ENCODE peak calls at places on chromosomes 1 and 21, in ten cellular contexts. One of them, this sample, is unnamed. For H3K9me3, the result is how much of the 10 kb centered on the place peaks cover.

GRCh38 chr1:54229281-54229891 is 29.4 kb downstream of the MRPL37 start:
- DNase-seq in cardiac muscle cell: no peak
- DNase-seq in adrenal gland: peak
- DNase-seq in tibial artery: no peak
- DNase-seq in naive thymus-derived CD4-positive, alpha-beta T cell: no peak
- DNase-seq in GM23248: peak
- DNase-seq in tibial nerve: no peak
- DNase-seq in left lung: no peak
- DNase-seq in body of pancreas: no peak
- DNase-seq in upper lobe of left lung: no peak
- DNase-seq in this sample: no peak

GRCh38 chr1:60547821-60548220 is 474.3 kb upstream of the C1orf87 start:
- DNase-seq in cardiac muscle cell: no peak
- DNase-seq in adrenal gland: no peak
- DNase-seq in tibial artery: no peak
- DNase-seq in naive thymus-derived CD4-positive, alpha-beta T cell: no peak
- DNase-seq in GM23248: no peak
- DNase-seq in tibial nerve: no peak
- DNase-seq in left lung: no peak
- DNase-seq in body of pancreas: no peak
- DNase-seq in upper lobe of left lung: no peak
- DNase-seq in this sample: no peak

GRCh38 chr1:65694933-65695332 is 97.8 kb upstream of the PDE4B start:
- DNase-seq in cardiac muscle cell: no peak
- DNase-seq in adrenal gland: no peak
- DNase-seq in tibial artery: no peak
- DNase-seq in naive thymus-derived CD4-positive, alpha-beta T cell: no peak
- DNase-seq in GM23248: no peak
- DNase-seq in tibial nerve: no peak
- DNase-seq in left lung: no peak
- DNase-seq in body of pancreas: no peak
- DNase-seq in upper lobe of left lung: no peak
- DNase-seq in this sample: no peak

GRCh38 chr1:64923294-64923718 is 43.0 kb downstream of the JAK1 start:
- DNase-seq in cardiac muscle cell: no peak
- DNase-seq in adrenal gland: no peak
- DNase-seq in tibial artery: no peak
- DNase-seq in naive thymus-derived CD4-positive, alpha-beta T cell: no peak
- DNase-seq in GM23248: peak
- DNase-seq in tibial nerve: no peak
- DNase-seq in left lung: no peak
- DNase-seq in body of pancreas: no peak
- DNase-seq in upper lobe of left lung: peak
- DNase-seq in this sample: no peak

GRCh38 chr1:86990826-86991225 is 76.4 kb downstream of the HS2ST1 start:
- DNase-seq in cardiac muscle cell: no peak
- DNase-seq in adrenal gland: no peak
- DNase-seq in tibial artery: no peak
- DNase-seq in naive thymus-derived CD4-positive, alpha-beta T cell: no peak
- DNase-seq in GM23248: no peak
- DNase-seq in tibial nerve: no peak
- DNase-seq in left lung: no peak
- DNase-seq in body of pancreas: no peak
- DNase-seq in upper lobe of left lung: no peak
- DNase-seq in this sample: no peak

GRCh38 chr21:42570841-42571387 is 57.3 kb downstream of the SLC37A1 start:
- DNase-seq in cardiac muscle cell: no peak
- DNase-seq in adrenal gland: no peak
- DNase-seq in tibial artery: peak
- DNase-seq in naive thymus-derived CD4-positive, alpha-beta T cell: no peak
- DNase-seq in GM23248: no peak
- DNase-seq in tibial nerve: no peak
- DNase-seq in left lung: peak
- DNase-seq in body of pancreas: peak
- DNase-seq in upper lobe of left lung: peak
- DNase-seq in this sample: peak

GRCh38 chr1:43814401-43814800 is 107.1 kb downstream of the ST3GAL3 start:
- DNase-seq in cardiac muscle cell: no peak
- DNase-seq in adrenal gland: no peak
- DNase-seq in tibial artery: no peak
- DNase-seq in naive thymus-derived CD4-positive, alpha-beta T cell: no peak
- DNase-seq in GM23248: no peak
- DNase-seq in tibial nerve: no peak
- DNase-seq in left lung: no peak
- DNase-seq in body of pancreas: no peak
- DNase-seq in upper lobe of left lung: no peak
- DNase-seq in this sample: no peak

GRCh38 chr1:155277896-155278688 is 829 bp downstream of the HCN3 start:
- DNase-seq in cardiac muscle cell: peak
- DNase-seq in adrenal gland: peak
- DNase-seq in tibial artery: peak
- DNase-seq in naive thymus-derived CD4-positive, alpha-beta T cell: peak
- DNase-seq in GM23248: peak
- DNase-seq in tibial nerve: no peak
- DNase-seq in left lung: no peak
- DNase-seq in body of pancreas: peak
- DNase-seq in upper lobe of left lung: peak
- DNase-seq in this sample: peak

GRCh38 chr1:161098161-161099068 is at the start of gene KLHDC9:
- DNase-seq in cardiac muscle cell: peak
- DNase-seq in adrenal gland: peak
- DNase-seq in tibial artery: peak
- DNase-seq in naive thymus-derived CD4-positive, alpha-beta T cell: peak
- DNase-seq in GM23248: peak
- DNase-seq in tibial nerve: peak
- DNase-seq in left lung: peak
- DNase-seq in body of pancreas: peak
- DNase-seq in upper lobe of left lung: peak
- DNase-seq in this sample: peak

GRCh38 chr1:23889074-23889473 is 21.0 kb upstream of the FUCA1 start:
- DNase-seq in cardiac muscle cell: no peak
- DNase-seq in adrenal gland: no peak
- DNase-seq in tibial artery: no peak
- DNase-seq in naive thymus-derived CD4-positive, alpha-beta T cell: no peak
- DNase-seq in GM23248: no peak
- DNase-seq in tibial nerve: no peak
- DNase-seq in left lung: no peak
- DNase-seq in body of pancreas: no peak
- DNase-seq in upper lobe of left lung: no peak
- DNase-seq in this sample: no peak

GRCh38 chr1:243508303-243508713 is 252.5 kb downstream of the SDCCAG8 start:
- DNase-seq in cardiac muscle cell: no peak
- DNase-seq in adrenal gland: no peak
- DNase-seq in tibial artery: no peak
- DNase-seq in naive thymus-derived CD4-positive, alpha-beta T cell: peak
- DNase-seq in GM23248: no peak
- DNase-seq in tibial nerve: no peak
- DNase-seq in left lung: no peak
- DNase-seq in body of pancreas: no peak
- DNase-seq in upper lobe of left lung: no peak
- DNase-seq in this sample: no peak

GRCh38 chr1:107141491-107142369 is 891 bp downstream of the NTNG1 start:
- DNase-seq in cardiac muscle cell: peak
- DNase-seq in adrenal gland: no peak
- DNase-seq in tibial artery: no peak
- DNase-seq in naive thymus-derived CD4-positive, alpha-beta T cell: no peak
- DNase-seq in GM23248: peak
- DNase-seq in tibial nerve: no peak
- DNase-seq in left lung: no peak
- DNase-seq in body of pancreas: peak
- DNase-seq in upper lobe of left lung: no peak
- DNase-seq in this sample: no peak

GRCh38 chr1:168161459-168161858 is 17.3 kb upstream of the TIPRL start:
- DNase-seq in cardiac muscle cell: peak
- DNase-seq in adrenal gland: no peak
- DNase-seq in tibial artery: no peak
- DNase-seq in naive thymus-derived CD4-positive, alpha-beta T cell: no peak
- DNase-seq in GM23248: no peak
- DNase-seq in tibial nerve: no peak
- DNase-seq in left lung: no peak
- DNase-seq in body of pancreas: no peak
- DNase-seq in upper lobe of left lung: no peak
- DNase-seq in this sample: no peak

DNA sequence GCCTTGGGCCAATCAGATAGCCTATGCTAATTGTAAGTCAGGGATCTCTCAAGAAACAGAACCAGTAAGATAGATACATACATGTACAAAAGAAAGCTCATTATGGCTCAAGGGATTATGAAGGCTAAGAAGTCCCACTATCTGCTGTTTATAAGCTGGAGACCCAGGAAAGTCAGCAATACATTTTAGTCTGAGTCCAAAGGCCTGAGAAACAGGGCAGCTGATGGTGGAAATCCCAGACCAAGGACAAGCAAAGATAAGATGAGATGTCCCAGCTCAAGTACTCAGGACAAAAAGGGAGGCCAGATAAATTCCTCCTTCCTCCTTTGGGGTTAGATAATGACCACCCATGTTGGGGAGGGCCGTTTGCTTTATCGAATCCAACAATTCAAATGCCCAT is 269.9 kb downstream of the AJAP1 start:
- DNase-seq in cardiac muscle cell: no peak
- DNase-seq in adrenal gland: no peak
- DNase-seq in tibial artery: no peak
- DNase-seq in naive thymus-derived CD4-positive, alpha-beta T cell: no peak
- DNase-seq in GM23248: no peak
- DNase-seq in tibial nerve: no peak
- DNase-seq in left lung: no peak
- DNase-seq in body of pancreas: no peak
- DNase-seq in upper lobe of left lung: no peak
- DNase-seq in this sample: no peak
- H3K9me3 ChIP-seq in cardiac muscle cell: under half
- H3K9me3 ChIP-seq in adrenal gland: under half
- H3K9me3 ChIP-seq in tibial artery: under half
- H3K9me3 ChIP-seq in naive thymus-derived CD4-positive, alpha-beta T cell: under half
- H3K9me3 ChIP-seq in GM23248: under half
- H3K9me3 ChIP-seq in tibial nerve: under half
- H3K9me3 ChIP-seq in left lung: under half
- H3K9me3 ChIP-seq in body of pancreas: under half
- H3K9me3 ChIP-seq in upper lobe of left lung: under half
- H3K9me3 ChIP-seq in this sample: under half

GRCh38 chr1:247096958-247097357 is 7.2 kb downstream of the ZNF669 start:
- DNase-seq in cardiac muscle cell: no peak
- DNase-seq in adrenal gland: no peak
- DNase-seq in tibial artery: no peak
- DNase-seq in naive thymus-derived CD4-positive, alpha-beta T cell: no peak
- DNase-seq in GM23248: no peak
- DNase-seq in tibial nerve: no peak
- DNase-seq in left lung: no peak
- DNase-seq in body of pancreas: no peak
- DNase-seq in upper lobe of left lung: no peak
- DNase-seq in this sample: no peak

GRCh38 chr1:247102381-247102780 is 1.8 kb downstream of the ZNF669 start:
- DNase-seq in cardiac muscle cell: no peak
- DNase-seq in adrenal gland: no peak
- DNase-seq in tibial artery: no peak
- DNase-seq in naive thymus-derived CD4-positive, alpha-beta T cell: no peak
- DNase-seq in GM23248: peak
- DNase-seq in tibial nerve: no peak
- DNase-seq in left lung: no peak
- DNase-seq in body of pancreas: no peak
- DNase-seq in upper lobe of left lung: no peak
- DNase-seq in this sample: no peak

GRCh38 chr1:247104965-247105364 is 809 bp upstream of the ZNF669 start:
- DNase-seq in cardiac muscle cell: no peak
- DNase-seq in adrenal gland: no peak
- DNase-seq in tibial artery: no peak
- DNase-seq in naive thymus-derived CD4-positive, alpha-beta T cell: no peak
- DNase-seq in GM23248: peak
- DNase-seq in tibial nerve: no peak
- DNase-seq in left lung: no peak
- DNase-seq in body of pancreas: no peak
- DNase-seq in upper lobe of left lung: no peak
- DNase-seq in this sample: no peak

GRCh38 chr1:247103777-247104591 is at the start of gene ZNF669:
- DNase-seq in cardiac muscle cell: peak
- DNase-seq in adrenal gland: peak
- DNase-seq in tibial artery: peak
- DNase-seq in naive thymus-derived CD4-positive, alpha-beta T cell: peak
- DNase-seq in GM23248: peak
- DNase-seq in tibial nerve: peak
- DNase-seq in left lung: peak
- DNase-seq in body of pancreas: peak
- DNase-seq in upper lobe of left lung: peak
- DNase-seq in this sample: peak

GRCh38 chr1:247100676-247101279 is 3.4 kb downstream of the ZNF669 start:
- DNase-seq in cardiac muscle cell: no peak
- DNase-seq in adrenal gland: no peak
- DNase-seq in tibial artery: no peak
- DNase-seq in naive thymus-derived CD4-positive, alpha-beta T cell: no peak
- DNase-seq in GM23248: no peak
- DNase-seq in tibial nerve: no peak
- DNase-seq in left lung: no peak
- DNase-seq in body of pancreas: no peak
- DNase-seq in upper lobe of left lung: no peak
- DNase-seq in this sample: no peak
- H3K9me3 ChIP-seq in cardiac muscle cell: under half
- H3K9me3 ChIP-seq in adrenal gland: under half
- H3K9me3 ChIP-seq in tibial artery: under half
- H3K9me3 ChIP-seq in naive thymus-derived CD4-positive, alpha-beta T cell: under half
- H3K9me3 ChIP-seq in GM23248: under half
- H3K9me3 ChIP-seq in tibial nerve: under half
- H3K9me3 ChIP-seq in left lung: under half
- H3K9me3 ChIP-seq in body of pancreas: under half
- H3K9me3 ChIP-seq in upper lobe of left lung: half or more
- H3K9me3 ChIP-seq in this sample: under half

GRCh38 chr21:25449950-25450349 is 157.3 kb downstream of the MRPL39 start:
- DNase-seq in cardiac muscle cell: no peak
- DNase-seq in adrenal gland: no peak
- DNase-seq in tibial artery: no peak
- DNase-seq in naive thymus-derived CD4-positive, alpha-beta T cell: no peak
- DNase-seq in GM23248: no peak
- DNase-seq in tibial nerve: no peak
- DNase-seq in left lung: no peak
- DNase-seq in body of pancreas: no peak
- DNase-seq in upper lobe of left lung: no peak
- DNase-seq in this sample: no peak
- H3K9me3 ChIP-seq in cardiac muscle cell: under half
- H3K9me3 ChIP-seq in adrenal gland: under half
- H3K9me3 ChIP-seq in tibial artery: under half
- H3K9me3 ChIP-seq in naive thymus-derived CD4-positive, alpha-beta T cell: under half
- H3K9me3 ChIP-seq in GM23248: under half
- H3K9me3 ChIP-seq in tibial nerve: under half
- H3K9me3 ChIP-seq in left lung: under half
- H3K9me3 ChIP-seq in body of pancreas: under half
- H3K9me3 ChIP-seq in upper lobe of left lung: under half
- H3K9me3 ChIP-seq in this sample: under half

GRCh38 chr21:19712441-19712840 is 1285.8 kb upstream of the NCAM2 start:
- DNase-seq in cardiac muscle cell: no peak
- DNase-seq in adrenal gland: no peak
- DNase-seq in tibial artery: no peak
- DNase-seq in naive thymus-derived CD4-positive, alpha-beta T cell: no peak
- DNase-seq in GM23248: no peak
- DNase-seq in tibial nerve: no peak
- DNase-seq in left lung: no peak
- DNase-seq in body of pancreas: no peak
- DNase-seq in upper lobe of left lung: no peak
- DNase-seq in this sample: no peak

DNA sequence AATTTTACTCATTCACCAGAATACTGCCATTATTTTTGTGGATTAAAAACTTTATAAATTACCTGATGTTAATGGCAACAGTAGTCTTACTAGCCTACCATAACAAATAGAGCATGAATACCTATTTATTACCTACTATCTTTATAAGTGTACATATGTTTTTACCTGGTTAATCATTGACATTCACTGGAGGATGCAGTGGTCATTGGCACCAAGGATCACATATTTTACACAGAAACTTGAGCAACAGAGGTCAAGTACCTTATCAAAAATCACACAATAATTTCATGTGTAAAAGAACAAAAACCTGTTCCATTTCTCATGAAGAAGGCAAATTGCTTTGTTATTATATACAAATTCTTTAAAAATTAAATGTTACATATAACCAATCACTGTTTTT is 1284.9 kb upstream of the NCAM2 start:
- DNase-seq in cardiac muscle cell: no peak
- DNase-seq in adrenal gland: no peak
- DNase-seq in tibial artery: no peak
- DNase-seq in naive thymus-derived CD4-positive, alpha-beta T cell: no peak
- DNase-seq in GM23248: no peak
- DNase-seq in tibial nerve: no peak
- DNase-seq in left lung: no peak
- DNase-seq in body of pancreas: no peak
- DNase-seq in upper lobe of left lung: no peak
- DNase-seq in this sample: no peak
- H3K9me3 ChIP-seq in cardiac muscle cell: under half
- H3K9me3 ChIP-seq in adrenal gland: under half
- H3K9me3 ChIP-seq in tibial artery: under half
- H3K9me3 ChIP-seq in naive thymus-derived CD4-positive, alpha-beta T cell: under half
- H3K9me3 ChIP-seq in GM23248: under half
- H3K9me3 ChIP-seq in tibial nerve: under half
- H3K9me3 ChIP-seq in left lung: under half
- H3K9me3 ChIP-seq in body of pancreas: under half
- H3K9me3 ChIP-seq in upper lobe of left lung: under half
- H3K9me3 ChIP-seq in this sample: under half